ENCODE peak calls at places on chromosomes 12 and 14, in six cellular contexts. A is vagina; M is H1; N is WERI-Rb-1; T is fibroblast of lung; I is CD8-positive, alpha-beta T cell. Z is an unnamed sample.

GRCh38 chr14:53055003-53055402 is 98.1 kb downstream of the DDHD1 start:
- DNase-seq in A (no peak), T (peak), I (no peak), N (no peak), M (no peak), Z (no peak)

GRCh38 chr14:88791629-88792571 is 853 bp downstream of the EML5 start:
- DNase-seq in I (no peak), T (peak), N (peak), A (no peak), M (no peak), Z (no peak)

GRCh38 chr14:98966021-98966420 is 306.0 kb downstream of the BCL11B start:
- DNase-seq in N (no peak), A (no peak), T (no peak), M (no peak), I (no peak), Z (no peak)

GRCh38 chr12:53703746-53704145 is 23.5 kb downstream of the CALCOCO1 start:
- DNase-seq in A (no peak), T (peak), N (no peak), I (no peak), M (no peak), Z (no peak)

GRCh38 chr12:104573-105081 is 38.1 kb downstream of the IQSEC3 start:
- DNase-seq in M (no peak), I (peak), N (no peak), A (no peak), T (no peak), Z (no peak)

GRCh38 chr12:53652366-53652765 is 23.5 kb downstream of the ATP5MC2 start:
- DNase-seq in A (no peak), M (no peak), T (peak), I (no peak), N (no peak), Z (no peak)

GRCh38 chr12:123043536-123044001 is 63.1 kb downstream of the ARL6IP4 start:
- DNase-seq in M (peak), I (peak), T (peak), A (no peak), N (peak), Z (no peak)

GRCh38 chr12:89309452-89309802 is 42.9 kb downstream of the DUSP6 start:
- DNase-seq in A (no peak), T (no peak), N (no peak), I (no peak), M (no peak), Z (no peak)

GRCh38 chr14:33714527-33715222 is 236.2 kb downstream of the EGLN3 start:
- DNase-seq in M (no peak), A (no peak), I (no peak), N (no peak), T (peak), Z (no peak)

GRCh38 chr14:69610859-69611263 is 535 bp upstream of the SUSD6 start:
- DNase-seq in M (no peak), A (no peak), I (no peak), T (no peak), N (no peak), Z (no peak)

GRCh38 chr14:86038401-86038985 is 508.5 kb downstream of the FLRT2 start:
- DNase-seq in A (no peak), M (peak), N (peak), I (peak), T (peak), Z (no peak)

GRCh38 chr12:52119398-52120254 is 40.1 kb downstream of the SMIM41 start:
- DNase-seq in T (peak), A (peak), N (peak), I (no peak), M (peak), Z (no peak)

GRCh38 chr12:101928556-101928955 is 51.2 kb downstream of the DRAM1 start:
- DNase-seq in T (no peak), N (no peak), M (no peak), A (no peak), I (no peak), Z (no peak)

GRCh38 chr14:24132061-24132685 is 1.7 kb downstream of the FITM1 start:
- DNase-seq in T (no peak), A (no peak), M (no peak), I (peak), N (no peak), Z (no peak)

GRCh38 chr12:20438307-20438779 is 70.0 kb downstream of the PDE3A start:
- DNase-seq in T (peak), A (no peak), N (no peak), I (no peak), M (no peak), Z (no peak)

DNA sequence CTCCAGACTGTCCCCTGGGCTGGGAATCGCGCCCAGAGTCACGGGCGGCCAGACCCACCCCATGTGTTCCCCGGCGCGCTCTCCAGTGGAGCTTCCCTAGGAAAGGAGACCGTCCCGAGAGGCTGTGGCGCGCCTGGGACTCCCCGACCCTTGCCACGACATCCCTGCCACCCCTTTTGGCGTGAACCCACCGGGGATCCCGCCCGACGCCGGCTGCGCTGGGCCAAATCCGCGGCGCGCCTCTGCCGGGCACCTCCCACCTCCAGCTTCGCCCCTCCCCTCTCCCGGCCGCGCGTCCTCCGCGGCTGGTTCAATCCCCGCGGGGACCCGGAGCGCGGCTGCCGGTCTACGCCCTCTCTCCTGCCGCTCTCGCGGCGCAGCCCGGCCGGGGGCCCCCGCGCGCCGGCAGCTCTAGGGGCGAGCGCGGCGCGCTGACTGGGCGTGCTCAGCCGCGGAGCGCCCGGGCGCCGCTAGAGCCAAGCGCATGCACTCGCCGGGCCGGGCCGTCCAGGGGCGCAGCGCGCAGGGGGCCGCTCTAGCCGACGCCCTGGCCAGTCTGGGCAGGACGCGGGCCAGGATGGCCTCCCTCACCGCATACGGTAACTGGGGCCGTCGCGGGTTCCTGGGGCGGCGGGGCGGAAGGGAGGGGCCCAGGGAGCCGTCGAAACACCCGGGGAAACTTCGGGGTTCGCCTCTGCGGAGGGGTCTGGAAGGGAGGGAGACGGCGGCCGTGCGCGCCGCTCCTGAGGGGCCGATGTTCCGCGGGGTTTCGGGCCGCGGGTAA is 77.4 kb upstream of the ANO4 start:
- DNase-seq in T (peak), N (peak), I (no peak), M (no peak), A (no peak), Z (no peak)
- TF ChIP-seq CTCF in T (no peak), N (no peak), I (no peak), M (no peak), A (no peak), Z (no peak)

GRCh38 chr14:36028665-36029064 is 147.9 kb downstream of the PTCSC3 start:
- DNase-seq in M (no peak), T (no peak), N (no peak), I (no peak), A (no peak), Z (no peak)

GRCh38 chr14:36027354-36027753 is 149.2 kb downstream of the PTCSC3 start:
- DNase-seq in A (no peak), I (no peak), T (no peak), M (no peak), N (no peak), Z (no peak)

GRCh38 chr14:36022765-36023415 is 153.6 kb downstream of the PTCSC3 start:
- DNase-seq in M (no peak), N (no peak), A (no peak), I (no peak), T (no peak), Z (no peak)

DNA sequence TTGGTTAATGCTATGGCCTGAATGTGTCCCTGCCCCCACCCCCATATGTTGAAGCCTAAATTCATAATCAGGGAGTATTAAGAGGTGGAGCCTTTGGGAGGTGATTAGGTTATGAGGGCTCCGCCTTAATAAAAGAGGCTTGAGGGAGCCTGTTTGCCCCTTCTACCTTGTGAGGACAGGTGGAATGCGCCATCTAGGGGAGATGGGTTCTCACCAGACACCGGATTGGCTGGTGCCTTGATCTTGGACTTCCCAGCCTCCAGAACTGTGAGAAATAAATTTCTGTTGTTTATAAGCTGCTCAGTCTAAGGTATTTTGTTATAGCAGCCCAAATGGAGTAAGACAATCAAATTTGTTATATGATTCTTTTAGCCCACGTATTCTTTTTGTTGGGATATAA is 148.3 kb downstream of the PTCSC3 start:
- DNase-seq in N (peak), T (no peak), I (no peak), A (no peak), M (no peak), Z (no peak)
- TF ChIP-seq CTCF in N (peak), T (no peak), I (no peak), A (no peak), M (peak), Z (no peak)

GRCh38 chr14:90368946-90369721 is 27.7 kb upstream of the CALM1 start:
- DNase-seq in N (no peak), M (no peak), A (no peak), I (no peak), T (peak), Z (no peak)
- TF ChIP-seq CTCF in N (no peak), M (no peak), A (no peak), I (peak), T (no peak), Z (no peak)

DNA sequence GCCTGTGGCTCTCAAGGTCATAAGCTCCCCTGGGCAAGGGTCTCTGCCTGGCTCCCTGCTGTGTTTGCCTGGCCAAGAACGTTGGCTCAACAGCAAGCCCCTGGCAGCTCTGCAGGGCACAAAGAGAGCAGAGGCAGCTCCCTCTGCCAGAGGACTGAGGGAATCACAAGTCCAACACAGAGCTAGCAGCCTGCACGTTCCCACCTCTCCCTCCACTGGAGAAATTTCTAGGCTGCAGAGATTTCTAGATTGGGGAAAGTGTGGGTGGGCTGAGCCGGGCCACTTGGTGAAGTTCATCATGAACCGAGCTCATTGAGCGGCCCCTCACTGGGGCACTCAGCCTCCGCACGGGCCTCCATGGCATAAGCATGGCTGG is 19.8 kb downstream of the ZFYVE21 start:
- DNase-seq in T (no peak), I (no peak), M (no peak), N (no peak), A (no peak), Z (no peak)
- TF ChIP-seq CTCF in T (no peak), I (no peak), M (no peak), N (no peak), A (no peak), Z (no peak)

GRCh38 chr14:29529418-29529817 is 398.2 kb downstream of the PRKD1 start:
- DNase-seq in A (no peak), T (no peak), N (no peak), I (no peak), M (no peak), Z (no peak)
- TF ChIP-seq CTCF in A (no peak), T (peak), N (peak), I (no peak), M (peak), Z (no peak)

GRCh38 chr12:2588345-2588744 is 206.4 kb upstream of the FKBP4 start:
- DNase-seq in M (no peak), T (no peak), N (no peak), I (no peak), A (no peak), Z (no peak)
- TF ChIP-seq CTCF in M (peak), T (no peak), N (peak), I (no peak), A (no peak), Z (no peak)